ENCODE peak calls at places on chromosomes 7 and 10, in seven cellular contexts. S, L, H, Z, I, W and J are unnamed samples. For H3K27me3, the result is how much of the 10 kb centered on the place peaks cover.

GRCh38 chr10:6220418-6221191 is 17.9 kb downstream of the PFKFB3 start:
- DNase-seq in W (no peak), H (no peak), Z (no peak), I (no peak), S (no peak), L (no peak), J (no peak)

GRCh38 chr7:74452748-74453320 is 872 bp upstream of the GTF2IRD1 start:
- DNase-seq in L (peak), S (no peak), W (peak), Z (no peak), I (no peak), H (peak), J (peak)

GRCh38 chr10:86289577-86289868 is 77.1 kb downstream of the GRID1 start:
- DNase-seq in W (no peak), I (no peak), Z (peak), S (no peak), H (no peak), L (peak), J (no peak)

GRCh38 chr10:20634841-20635240 is 262.3 kb downstream of the NEBL start:
- DNase-seq in I (no peak), L (no peak), Z (no peak), H (no peak), S (no peak), W (no peak), J (no peak)

GRCh38 chr7:137671920-137672319 is 174.9 kb downstream of the DGKI start:
- DNase-seq in L (no peak), W (no peak), S (no peak), H (no peak), Z (no peak), I (no peak), J (no peak)

GRCh38 chr7:30070052-30070451 is 41.8 kb downstream of the PLEKHA8 start:
- DNase-seq in I (no peak), H (no peak), W (no peak), S (no peak), Z (no peak), L (no peak), J (no peak)

GRCh38 chr10:114387784-114388183 is 16.5 kb downstream of the AFAP1L2 start:
- DNase-seq in S (no peak), W (peak), Z (no peak), I (no peak), L (peak), H (no peak), J (no peak)

GRCh38 chr10:93654201-93654600 is 41.9 kb downstream of the PDE6C start:
- DNase-seq in W (no peak), L (no peak), H (no peak), I (no peak), Z (no peak), S (no peak), J (no peak)

GRCh38 chr10:120944586-120945125 is 93.5 kb downstream of the WDR11 start:
- DNase-seq in W (no peak), I (no peak), L (no peak), H (no peak), S (no peak), Z (no peak), J (no peak)

DNA sequence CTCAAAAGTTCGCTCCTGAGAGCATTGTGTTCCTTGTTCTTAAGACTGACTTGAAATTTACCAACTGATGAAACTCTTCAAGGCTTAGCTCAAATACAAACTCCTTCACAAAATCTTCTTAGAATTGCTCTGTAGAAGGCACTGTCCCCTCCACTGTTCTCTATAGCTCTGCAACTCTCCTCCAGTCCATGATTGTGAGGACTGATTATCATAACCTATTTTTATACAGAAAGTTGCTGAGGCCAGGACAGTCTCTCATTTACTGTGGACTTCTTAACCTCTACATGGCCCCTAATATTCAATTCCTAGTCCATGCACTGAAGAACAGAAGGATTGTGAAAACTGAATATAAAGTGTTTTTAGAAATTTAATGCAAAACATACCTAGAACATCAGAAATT is 53.2 kb downstream of the RHOBTB1 start:
- DNase-seq in S (no peak), L (no peak), Z (no peak), W (no peak), H (no peak), I (no peak), J (no peak)
- H3K27ac ChIP-seq in S (no peak), L (no peak), Z (no peak), W (no peak), H (no peak), I (no peak), J (no peak)

DNA sequence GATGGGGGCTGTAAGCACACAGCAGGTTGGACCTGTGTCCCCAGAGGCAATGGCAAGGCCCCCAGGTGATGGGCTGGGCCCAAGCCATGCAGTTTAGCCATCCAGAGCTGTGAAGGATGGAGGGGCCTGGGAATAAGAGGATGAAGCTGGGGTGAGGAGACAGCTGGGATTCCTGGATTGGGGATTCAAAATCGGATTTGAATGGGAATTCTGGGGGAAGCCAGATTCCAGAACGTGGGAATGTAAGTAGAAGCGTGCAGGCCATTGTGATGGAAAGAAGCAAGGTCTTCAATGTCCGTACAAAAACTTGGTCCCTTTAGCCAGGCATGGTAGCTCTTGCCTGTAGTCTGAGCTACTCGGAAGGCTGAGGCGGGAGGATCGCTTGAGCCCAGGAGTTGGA is 9.8 kb downstream of the SH2B2 start:
- DNase-seq in Z (no peak), L (no peak), I (no peak), H (no peak), S (no peak), W (no peak), J (no peak)
- H3K27me3 ChIP-seq in Z (under half), L (under half), I (under half), H (under half), S (under half), W (under half), J (under half)

GRCh38 chr7:80472491-80473200 is 39.2 kb downstream of the GNAT3 start:
- DNase-seq in L (no peak), S (no peak), I (no peak), Z (no peak), H (no peak), W (no peak), J (no peak)
- H3K27ac ChIP-seq in L (no peak), S (no peak), I (no peak), Z (no peak), H (no peak), W (no peak), J (no peak)

GRCh38 chr7:69002416-69002815 is 595.9 kb upstream of the AUTS2 start:
- DNase-seq in W (no peak), H (no peak), Z (no peak), L (no peak), S (peak), I (no peak), J (no peak)
- H3K27me3 ChIP-seq in W (under half), H (under half), Z (under half), L (under half), S (under half), I (under half), J (under half)

GRCh38 chr10:61992059-61992460 is 90.6 kb downstream of the ARID5B start:
- DNase-seq in Z (no peak), I (no peak), S (peak), H (peak), L (no peak), W (peak), J (no peak)
- H3K27ac ChIP-seq in Z (no peak), I (no peak), S (peak), H (no peak), L (peak), W (peak), J (peak)

GRCh38 chr7:157751951-157752673 is 415.3 kb downstream of the DNAJB6 start:
- DNase-seq in Z (no peak), L (no peak), H (no peak), I (no peak), S (no peak), W (no peak), J (no peak)
- H3K27me3 ChIP-seq in Z (under half), L (under half), H (under half), I (under half), S (under half), W (under half), J (under half)

GRCh38 chr7:80732635-80733034 is 94.2 kb downstream of the CD36 start:
- DNase-seq in Z (no peak), W (no peak), H (no peak), S (no peak), I (no peak), L (no peak), J (no peak)

GRCh38 chr7:80735330-80735729 is 96.9 kb downstream of the CD36 start:
- DNase-seq in S (no peak), W (no peak), I (no peak), Z (no peak), H (no peak), L (no peak), J (no peak)

GRCh38 chr7:80740778-80741545 is 102.5 kb downstream of the CD36 start:
- DNase-seq in L (no peak), I (no peak), S (peak), H (no peak), W (no peak), Z (no peak), J (no peak)

GRCh38 chr7:80736371-80736770 is 97.9 kb downstream of the CD36 start:
- DNase-seq in I (no peak), H (no peak), S (peak), Z (no peak), W (no peak), L (no peak), J (no peak)
- H3K27ac ChIP-seq in I (no peak), H (no peak), S (no peak), Z (no peak), W (no peak), L (no peak), J (no peak)

DNA sequence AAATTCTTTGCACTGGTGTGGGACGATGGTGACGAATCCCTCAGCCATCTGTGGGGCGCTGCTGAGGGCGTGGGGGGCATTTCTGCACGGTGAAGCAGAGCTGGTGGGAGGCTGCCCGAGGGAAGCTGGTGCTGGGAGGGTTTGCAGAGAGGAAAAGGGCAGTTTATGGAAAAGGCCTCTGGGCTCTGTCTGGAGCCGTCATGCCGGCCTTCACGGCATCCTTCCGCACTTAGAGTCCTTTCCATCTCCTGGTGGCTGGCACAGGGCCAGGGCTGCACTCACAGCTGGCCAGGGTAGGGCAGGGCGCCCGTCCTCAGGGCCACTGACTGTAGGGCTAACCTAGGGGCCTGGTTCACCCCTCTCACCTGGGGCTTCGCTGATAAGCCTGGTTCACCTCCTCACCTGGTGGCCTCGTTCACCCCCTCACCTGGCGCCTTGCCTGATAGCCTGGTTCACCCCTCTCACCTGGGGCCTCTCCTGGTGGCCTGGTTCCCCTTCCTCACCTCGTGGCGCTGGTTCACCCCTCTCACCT is 598 bp upstream of the AMZ1 start:
- DNase-seq in Z (no peak), W (no peak), S (peak), L (no peak), H (no peak), I (no peak), J (no peak)
- H3K27me3 ChIP-seq in Z (under half), W (under half), S (under half), L (under half), H (under half), I (under half), J (under half)